ENCODE peak calls at places on chromosomes 16 and 17, in seven cellular contexts. S is NCI-H345; P is iris pigment epithelial cell; Q is GM04504; X is HS-27A; G is heart left ventricle; F is central memory CD4-positive, alpha-beta T cell. W is an unnamed sample.

GRCh38 chr16:68116256-68116853 is 31.2 kb downstream of the NFATC3 start:
- DNase-seq in S (no peak), P (peak), Q (no peak), X (no peak), G (no peak), F (peak), W (peak)

GRCh38 chr17:74842599-74843351 is 16.9 kb downstream of the GRIN2C start:
- DNase-seq in S (peak), P (peak), Q (peak), X (no peak), G (peak), F (no peak), W (peak)

GRCh38 chr16:58024673-58025350 is 742 bp upstream of the MMP15 start:
- DNase-seq in S (no peak), P (peak), Q (no peak), X (no peak), G (peak), F (peak), W (no peak)

GRCh38 chr17:18319604-18320256 is 4.6 kb downstream of the SMCR8 start:
- DNase-seq in S (no peak), P (peak), Q (no peak), X (no peak), G (no peak), F (no peak), W (peak)

GRCh38 chr16:72722552-72722951 is 325.4 kb downstream of the ZFHX3 start:
- DNase-seq in S (peak), P (no peak), Q (no peak), X (no peak), G (no peak), F (no peak), W (no peak)

GRCh38 chr16:13429411-13429810 is 490.5 kb upstream of the ERCC4 start:
- DNase-seq in S (no peak), P (no peak), Q (peak), X (peak), G (no peak), F (no peak), W (no peak)

GRCh38 chr16:4495766-4496165 is 19.6 kb downstream of the HMOX2 start:
- DNase-seq in S (no peak), P (no peak), Q (no peak), X (no peak), G (no peak), F (no peak), W (no peak)

GRCh38 chr17:43823350-43824084 is 9.4 kb downstream of the MPP3 start:
- DNase-seq in S (no peak), P (no peak), Q (no peak), X (no peak), G (peak), F (no peak), W (no peak)

GRCh38 chr17:61728297-61728836 is 135.0 kb downstream of the BRIP1 start:
- DNase-seq in S (no peak), P (peak), Q (no peak), X (no peak), G (no peak), F (no peak), W (no peak)

GRCh38 chr17:40533896-40534295 is 31.4 kb downstream of the CCR7 start:
- DNase-seq in S (no peak), P (no peak), Q (no peak), X (no peak), G (no peak), F (no peak), W (no peak)

GRCh38 chr16:53664724-53665345 is 38.8 kb downstream of the RPGRIP1L start:
- DNase-seq in S (no peak), P (peak), Q (peak), X (peak), G (no peak), F (no peak), W (peak)

GRCh38 chr17:20189322-20189721 is 180.2 kb downstream of the SPECC1 start:
- DNase-seq in S (peak), P (peak), Q (no peak), X (no peak), G (no peak), F (no peak), W (no peak)

GRCh38 chr17:81939218-81939617 is 2.1 kb upstream of the PYCR1 start:
- DNase-seq in S (no peak), P (no peak), Q (no peak), X (no peak), G (no peak), F (no peak), W (no peak)

GRCh38 chr17:82231562-82232321 is 2.9 kb downstream of the SLC16A3 start:
- DNase-seq in S (peak), P (peak), Q (no peak), X (no peak), G (peak), F (no peak), W (peak)

GRCh38 chr17:80891096-80892018 is 100.3 kb upstream of the CHMP6 start:
- DNase-seq in S (no peak), P (peak), Q (peak), X (peak), G (peak), F (peak), W (peak)

GRCh38 chr16:8885674-8886592 is 3.8 kb downstream of the LITAFD start:
- DNase-seq in S (no peak), P (peak), Q (no peak), X (no peak), G (no peak), F (no peak), W (peak)

GRCh38 chr17:17551361-17551760 is 40.1 kb downstream of the PEMT start:
- DNase-seq in S (no peak), P (no peak), Q (no peak), X (no peak), G (peak), F (no peak), W (no peak)

GRCh38 chr17:55273579-55274370 is 9.0 kb downstream of the HLF start:
- DNase-seq in S (no peak), P (no peak), Q (no peak), X (no peak), G (peak), F (no peak), W (peak)

GRCh38 chr17:19619705-19620325 is 28.7 kb upstream of the ALDH3A2 start:
- DNase-seq in S (no peak), P (no peak), Q (no peak), X (no peak), G (no peak), F (no peak), W (no peak)

GRCh38 chr17:253091-253846 is 71.8 kb upstream of the DOC2B start:
- DNase-seq in S (no peak), P (no peak), Q (no peak), X (no peak), G (peak), F (no peak), W (no peak)

GRCh38 chr16:22369221-22369811 is 5.1 kb downstream of the CDR2 start:
- DNase-seq in S (no peak), P (peak), Q (no peak), X (no peak), G (no peak), F (peak), W (peak)

GRCh38 chr16:21145738-21146137 is 4.9 kb downstream of the DNAH3 start:
- DNase-seq in S (peak), P (no peak), Q (no peak), X (no peak), G (no peak), F (no peak), W (no peak)

GRCh38 chr16:58085584-58086251 is 43.5 kb downstream of the CFAP20 start:
- DNase-seq in S (no peak), P (no peak), Q (no peak), X (no peak), G (no peak), F (no peak), W (no peak)

GRCh38 chr16:14564323-14564722 is 65.7 kb downstream of the PARN start:
- DNase-seq in S (no peak), P (no peak), Q (no peak), X (no peak), G (no peak), F (no peak), W (no peak)

GRCh38 chr17:67800495-67800928 is 24.8 kb upstream of the BPTF start:
- DNase-seq in S (peak), P (peak), Q (peak), X (no peak), G (peak), F (peak), W (peak)

GRCh38 chr17:7203391-7203790 is 16.2 kb downstream of the DLG4 start:
- DNase-seq in S (no peak), P (no peak), Q (no peak), X (no peak), G (no peak), F (no peak), W (no peak)

GRCh38 chr17:40553694-40554534 is 11.4 kb downstream of the CCR7 start:
- DNase-seq in S (peak), P (no peak), Q (no peak), X (no peak), G (peak), F (no peak), W (peak)

GRCh38 chr16:4880006-4880580 is 32.8 kb downstream of the UBN1 start:
- DNase-seq in S (no peak), P (no peak), Q (no peak), X (no peak), G (no peak), F (no peak), W (no peak)

GRCh38 chr16:30934827-30935557 is 11.6 kb downstream of the FBXL19 start:
- DNase-seq in S (no peak), P (peak), Q (no peak), X (no peak), G (no peak), F (no peak), W (peak)

GRCh38 chr16:5490499-5490898 is 392.9 kb upstream of the EEF2KMT start:
- DNase-seq in S (no peak), P (no peak), Q (no peak), X (no peak), G (no peak), F (no peak), W (no peak)

GRCh38 chr16:22874394-22874793 is 60.4 kb downstream of the HS3ST2 start:
- DNase-seq in S (no peak), P (no peak), Q (no peak), X (no peak), G (no peak), F (no peak), W (no peak)

GRCh38 chr17:78706271-78706915 is 75.7 kb downstream of the CYTH1 start:
- DNase-seq in S (no peak), P (peak), Q (no peak), X (no peak), G (no peak), F (no peak), W (no peak)

GRCh38 chr17:6755731-6756184 is at the start of gene XAF1:
- DNase-seq in S (no peak), P (peak), Q (peak), X (no peak), G (peak), F (peak), W (peak)

GRCh38 chr16:64826374-64826773 is 295.5 kb downstream of the CDH11 start:
- DNase-seq in S (no peak), P (peak), Q (no peak), X (peak), G (no peak), F (no peak), W (peak)

GRCh38 chr17:82801377-82801970 is 38.3 kb downstream of the ZNF750 start:
- DNase-seq in S (no peak), P (no peak), Q (no peak), X (no peak), G (peak), F (no peak), W (no peak)

GRCh38 chr17:77783991-77784820 is 174.3 kb upstream of the TNRC6C start:
- DNase-seq in S (no peak), P (no peak), Q (no peak), X (no peak), G (no peak), F (peak), W (no peak)

GRCh38 chr17:49086649-49087048 is 45.9 kb upstream of the B4GALNT2 start:
- DNase-seq in S (no peak), P (no peak), Q (no peak), X (no peak), G (no peak), F (no peak), W (no peak)

GRCh38 chr17:51475650-51476221 is 215.4 kb downstream of the UTP18 start:
- DNase-seq in S (no peak), P (no peak), Q (peak), X (no peak), G (no peak), F (no peak), W (no peak)

W was measured in fibroblast of the aortic adventitia.